ENCODE peak calls at places on chromosomes 4 and X, in nine cellular contexts. One of them, this sample, is unnamed.

GRCh38 chrX:39161856-39162255 is 360.6 kb downstream of the MID1IP1 start:
- DNase-seq in astrocyte of the spinal cord: no peak
- DNase-seq in choroid plexus epithelial cell: no peak
- DNase-seq in lower leg skin: no peak
- DNase-seq in nephron progenitor cell: no peak
- DNase-seq in fibroblast of mammary gland: no peak
- DNase-seq in left ventricle myocardium inferior: no peak
- DNase-seq in PC-3: no peak
- DNase-seq in GM13977: no peak
- DNase-seq in this sample: no peak

GRCh38 chrX:69362889-69363288 is 141.2 kb upstream of the NALF2 start:
- DNase-seq in lower leg skin: no peak
- DNase-seq in GM13977: no peak
- DNase-seq in left ventricle myocardium inferior: peak
- DNase-seq in fibroblast of mammary gland: peak
- DNase-seq in astrocyte of the spinal cord: no peak
- DNase-seq in nephron progenitor cell: no peak
- DNase-seq in choroid plexus epithelial cell: no peak
- DNase-seq in PC-3: no peak
- DNase-seq in this sample: no peak

GRCh38 chr4:139655116-139655515 is 10.5 kb upstream of the MGST2 start:
- DNase-seq in PC-3: peak
- DNase-seq in GM13977: no peak
- DNase-seq in astrocyte of the spinal cord: peak
- DNase-seq in lower leg skin: no peak
- DNase-seq in choroid plexus epithelial cell: peak
- DNase-seq in fibroblast of mammary gland: peak
- DNase-seq in nephron progenitor cell: no peak
- DNase-seq in left ventricle myocardium inferior: no peak
- DNase-seq in this sample: no peak

GRCh38 chr4:39913466-39913865 is 64.2 kb downstream of the PDS5A start:
- DNase-seq in left ventricle myocardium inferior: no peak
- DNase-seq in PC-3: no peak
- DNase-seq in fibroblast of mammary gland: no peak
- DNase-seq in GM13977: no peak
- DNase-seq in nephron progenitor cell: no peak
- DNase-seq in lower leg skin: no peak
- DNase-seq in choroid plexus epithelial cell: no peak
- DNase-seq in astrocyte of the spinal cord: no peak
- DNase-seq in this sample: no peak

GRCh38 chr4:71711985-71712348 is 71.9 kb downstream of the GC start:
- DNase-seq in astrocyte of the spinal cord: peak
- DNase-seq in lower leg skin: no peak
- DNase-seq in left ventricle myocardium inferior: no peak
- DNase-seq in PC-3: no peak
- DNase-seq in nephron progenitor cell: no peak
- DNase-seq in choroid plexus epithelial cell: no peak
- DNase-seq in fibroblast of mammary gland: no peak
- DNase-seq in GM13977: no peak
- DNase-seq in this sample: no peak

GRCh38 chr4:145808848-145809512 is 129.0 kb downstream of the C4orf51 start:
- DNase-seq in fibroblast of mammary gland: no peak
- DNase-seq in astrocyte of the spinal cord: no peak
- DNase-seq in left ventricle myocardium inferior: no peak
- DNase-seq in lower leg skin: no peak
- DNase-seq in PC-3: no peak
- DNase-seq in choroid plexus epithelial cell: no peak
- DNase-seq in nephron progenitor cell: no peak
- DNase-seq in GM13977: peak
- DNase-seq in this sample: no peak

GRCh38 chrX:70171636-70172035 is 5.6 kb upstream of the DGAT2L6 start:
- DNase-seq in lower leg skin: no peak
- DNase-seq in choroid plexus epithelial cell: no peak
- DNase-seq in fibroblast of mammary gland: peak
- DNase-seq in astrocyte of the spinal cord: no peak
- DNase-seq in nephron progenitor cell: no peak
- DNase-seq in left ventricle myocardium inferior: no peak
- DNase-seq in PC-3: peak
- DNase-seq in GM13977: no peak
- DNase-seq in this sample: no peak

GRCh38 chrX:123083924-123084323 is 100.2 kb upstream of the GRIA3 start:
- DNase-seq in astrocyte of the spinal cord: peak
- DNase-seq in nephron progenitor cell: no peak
- DNase-seq in left ventricle myocardium inferior: no peak
- DNase-seq in lower leg skin: no peak
- DNase-seq in GM13977: no peak
- DNase-seq in PC-3: peak
- DNase-seq in fibroblast of mammary gland: peak
- DNase-seq in choroid plexus epithelial cell: peak
- DNase-seq in this sample: no peak

GRCh38 chr4:123699823-123700822 is 303.5 kb downstream of the SPRY1 start:
- DNase-seq in nephron progenitor cell: no peak
- DNase-seq in left ventricle myocardium inferior: no peak
- DNase-seq in fibroblast of mammary gland: peak
- DNase-seq in PC-3: peak
- DNase-seq in lower leg skin: no peak
- DNase-seq in choroid plexus epithelial cell: peak
- DNase-seq in astrocyte of the spinal cord: peak
- DNase-seq in GM13977: no peak
- DNase-seq in this sample: peak

GRCh38 chrX:7168366-7168765 is 20.4 kb upstream of the PUDP start:
- DNase-seq in fibroblast of mammary gland: no peak
- DNase-seq in choroid plexus epithelial cell: no peak
- DNase-seq in GM13977: no peak
- DNase-seq in lower leg skin: no peak
- DNase-seq in PC-3: no peak
- DNase-seq in left ventricle myocardium inferior: no peak
- DNase-seq in nephron progenitor cell: no peak
- DNase-seq in astrocyte of the spinal cord: no peak
- DNase-seq in this sample: no peak

GRCh38 chrX:7159132-7159861 is 11.3 kb upstream of the PUDP start:
- DNase-seq in GM13977: no peak
- DNase-seq in lower leg skin: peak
- DNase-seq in choroid plexus epithelial cell: peak
- DNase-seq in fibroblast of mammary gland: peak
- DNase-seq in astrocyte of the spinal cord: peak
- DNase-seq in nephron progenitor cell: no peak
- DNase-seq in PC-3: peak
- DNase-seq in left ventricle myocardium inferior: no peak
- DNase-seq in this sample: no peak

GRCh38 chrX:7169627-7170026 is 21.7 kb upstream of the PUDP start:
- DNase-seq in choroid plexus epithelial cell: no peak
- DNase-seq in PC-3: no peak
- DNase-seq in lower leg skin: peak
- DNase-seq in left ventricle myocardium inferior: no peak
- DNase-seq in nephron progenitor cell: no peak
- DNase-seq in GM13977: no peak
- DNase-seq in fibroblast of mammary gland: no peak
- DNase-seq in astrocyte of the spinal cord: no peak
- DNase-seq in this sample: no peak

GRCh38 chrX:7163146-7163677 is 15.3 kb upstream of the PUDP start:
- DNase-seq in fibroblast of mammary gland: peak
- DNase-seq in PC-3: no peak
- DNase-seq in lower leg skin: no peak
- DNase-seq in astrocyte of the spinal cord: no peak
- DNase-seq in left ventricle myocardium inferior: no peak
- DNase-seq in nephron progenitor cell: no peak
- DNase-seq in choroid plexus epithelial cell: no peak
- DNase-seq in GM13977: no peak
- DNase-seq in this sample: no peak

DNA sequence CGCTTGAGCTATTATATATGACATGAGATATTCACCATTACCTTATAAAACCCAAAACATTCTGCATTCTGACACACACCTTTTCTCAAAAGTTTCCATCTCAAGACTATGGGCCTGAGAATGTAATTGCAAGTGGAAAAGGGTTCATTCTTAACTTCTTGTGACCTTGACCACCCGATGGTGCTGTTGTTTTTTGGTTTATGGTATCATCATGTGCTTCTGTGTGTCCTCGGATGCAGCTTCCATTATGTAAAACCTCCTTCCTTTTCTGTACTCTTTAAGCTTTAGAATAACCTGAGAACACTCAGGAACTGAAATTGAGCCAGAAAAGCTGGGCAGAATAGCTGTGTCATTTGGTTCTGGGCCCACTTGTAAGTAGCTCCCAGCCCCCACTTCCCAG is 16.2 kb upstream of the PUDP start:
- DNase-seq in PC-3: no peak
- DNase-seq in nephron progenitor cell: no peak
- DNase-seq in lower leg skin: no peak
- DNase-seq in left ventricle myocardium inferior: no peak
- DNase-seq in GM13977: no peak
- DNase-seq in astrocyte of the spinal cord: no peak
- DNase-seq in fibroblast of mammary gland: no peak
- DNase-seq in choroid plexus epithelial cell: no peak
- DNase-seq in this sample: no peak
- TF ChIP-seq CTCF in PC-3: no peak
- TF ChIP-seq CTCF in nephron progenitor cell: no peak
- TF ChIP-seq CTCF in lower leg skin: no peak
- TF ChIP-seq CTCF in left ventricle myocardium inferior: no peak
- TF ChIP-seq CTCF in GM13977: no peak
- TF ChIP-seq CTCF in astrocyte of the spinal cord: no peak
- TF ChIP-seq CTCF in fibroblast of mammary gland: no peak
- TF ChIP-seq CTCF in choroid plexus epithelial cell: no peak
- TF ChIP-seq CTCF in this sample: no peak

DNA sequence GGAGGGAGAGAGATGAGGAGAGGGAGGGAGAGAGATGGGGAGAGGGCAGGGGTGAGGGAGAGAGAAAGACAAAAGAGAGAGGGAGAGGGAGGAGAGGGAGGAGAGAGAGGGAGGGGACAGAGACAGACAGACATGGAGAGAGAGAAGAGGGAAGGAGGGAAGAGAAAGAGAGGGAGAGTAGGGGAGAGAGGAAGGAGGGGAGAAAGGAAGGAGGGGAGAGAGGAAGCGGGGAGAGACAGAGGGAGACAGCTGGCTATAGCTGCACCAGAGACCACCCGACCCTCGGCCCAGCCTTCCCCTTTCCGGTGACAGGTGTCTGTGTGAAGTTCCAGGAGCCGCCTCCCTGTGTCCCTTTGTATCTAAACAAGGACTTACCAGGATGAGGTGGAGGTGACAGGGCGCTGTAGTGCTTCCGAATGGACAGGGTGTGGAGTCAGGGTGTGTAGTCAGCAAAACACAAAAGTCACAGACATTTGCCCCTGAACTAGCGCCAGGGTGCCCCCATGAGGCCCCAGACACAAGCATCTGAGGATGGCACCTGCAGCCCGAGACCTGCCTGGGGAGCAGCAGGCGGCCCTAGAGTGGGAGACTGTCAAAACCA is 68.8 kb downstream of the ADRA2C start:
- DNase-seq in choroid plexus epithelial cell: no peak
- DNase-seq in fibroblast of mammary gland: no peak
- DNase-seq in GM13977: no peak
- DNase-seq in PC-3: no peak
- DNase-seq in nephron progenitor cell: no peak
- DNase-seq in astrocyte of the spinal cord: no peak
- DNase-seq in lower leg skin: no peak
- DNase-seq in left ventricle myocardium inferior: no peak
- DNase-seq in this sample: no peak
- TF ChIP-seq CTCF in choroid plexus epithelial cell: no peak
- TF ChIP-seq CTCF in fibroblast of mammary gland: no peak
- TF ChIP-seq CTCF in GM13977: no peak
- TF ChIP-seq CTCF in PC-3: no peak
- TF ChIP-seq CTCF in nephron progenitor cell: no peak
- TF ChIP-seq CTCF in astrocyte of the spinal cord: no peak
- TF ChIP-seq CTCF in lower leg skin: no peak
- TF ChIP-seq CTCF in left ventricle myocardium inferior: no peak
- TF ChIP-seq CTCF in this sample: no peak

GRCh38 chr4:162131256-162131655 is 32.5 kb downstream of the FSTL5 start:
- DNase-seq in lower leg skin: no peak
- DNase-seq in choroid plexus epithelial cell: peak
- DNase-seq in PC-3: peak
- DNase-seq in GM13977: no peak
- DNase-seq in left ventricle myocardium inferior: no peak
- DNase-seq in astrocyte of the spinal cord: no peak
- DNase-seq in fibroblast of mammary gland: no peak
- DNase-seq in nephron progenitor cell: no peak
- DNase-seq in this sample: no peak
- TF ChIP-seq CTCF in lower leg skin: no peak
- TF ChIP-seq CTCF in choroid plexus epithelial cell: peak
- TF ChIP-seq CTCF in PC-3: peak
- TF ChIP-seq CTCF in GM13977: no peak
- TF ChIP-seq CTCF in left ventricle myocardium inferior: no peak
- TF ChIP-seq CTCF in astrocyte of the spinal cord: peak
- TF ChIP-seq CTCF in fibroblast of mammary gland: no peak
- TF ChIP-seq CTCF in nephron progenitor cell: peak
- TF ChIP-seq CTCF in this sample: peak

GRCh38 chrX:103685396-103685795 is 1.1 kb downstream of the MORF4L2 start:
- DNase-seq in nephron progenitor cell: no peak
- DNase-seq in GM13977: no peak
- DNase-seq in choroid plexus epithelial cell: peak
- DNase-seq in PC-3: no peak
- DNase-seq in left ventricle myocardium inferior: no peak
- DNase-seq in lower leg skin: no peak
- DNase-seq in astrocyte of the spinal cord: peak
- DNase-seq in fibroblast of mammary gland: peak
- DNase-seq in this sample: no peak

GRCh38 chrX:103687696-103688191 is 1.2 kb upstream of the MORF4L2 start:
- DNase-seq in PC-3: peak
- DNase-seq in left ventricle myocardium inferior: peak
- DNase-seq in GM13977: peak
- DNase-seq in astrocyte of the spinal cord: peak
- DNase-seq in nephron progenitor cell: peak
- DNase-seq in lower leg skin: peak
- DNase-seq in choroid plexus epithelial cell: peak
- DNase-seq in fibroblast of mammary gland: peak
- DNase-seq in this sample: peak

GRCh38 chrX:103686199-103687072 is at the start of gene MORF4L2:
- DNase-seq in fibroblast of mammary gland: peak
- DNase-seq in left ventricle myocardium inferior: peak
- DNase-seq in PC-3: peak
- DNase-seq in lower leg skin: peak
- DNase-seq in GM13977: peak
- DNase-seq in astrocyte of the spinal cord: peak
- DNase-seq in nephron progenitor cell: peak
- DNase-seq in choroid plexus epithelial cell: peak
- DNase-seq in this sample: peak

GRCh38 chrX:103688949-103689348 is 2.5 kb upstream of the MORF4L2 start:
- DNase-seq in nephron progenitor cell: no peak
- DNase-seq in PC-3: peak
- DNase-seq in choroid plexus epithelial cell: peak
- DNase-seq in lower leg skin: no peak
- DNase-seq in fibroblast of mammary gland: peak
- DNase-seq in GM13977: peak
- DNase-seq in astrocyte of the spinal cord: peak
- DNase-seq in left ventricle myocardium inferior: no peak
- DNase-seq in this sample: no peak

DNA sequence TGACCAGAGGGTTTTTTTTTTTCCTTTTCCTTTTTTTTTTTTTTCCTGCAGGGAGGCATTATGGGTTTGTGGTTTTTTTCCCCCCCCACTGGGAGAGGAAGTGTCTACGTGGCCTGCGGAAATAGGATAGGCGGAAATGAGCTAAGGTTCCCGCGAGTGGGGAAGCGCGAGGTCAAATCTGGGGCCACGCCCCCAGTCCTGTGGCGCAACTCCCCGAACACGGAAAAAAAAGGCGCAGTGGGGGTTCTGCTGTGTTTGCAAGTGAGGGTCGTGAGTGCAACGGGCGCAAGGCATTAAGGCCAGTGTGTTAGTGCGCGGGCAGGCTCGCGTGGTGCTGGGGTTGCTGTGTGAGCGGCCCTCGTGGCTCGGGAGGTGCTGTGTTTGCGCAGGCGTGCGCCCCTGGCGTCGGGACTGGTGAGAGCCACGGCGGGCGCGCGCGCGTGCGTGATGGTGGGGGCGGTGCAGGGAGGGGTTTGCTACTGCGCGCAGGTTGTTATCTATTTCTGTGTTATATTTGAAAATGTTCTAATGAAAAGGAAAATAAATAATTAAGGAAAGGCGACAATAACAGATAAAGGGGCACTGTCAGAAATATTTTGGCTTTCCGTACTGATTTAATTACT is 685 bp upstream of the MORF4L2 start:
- DNase-seq in fibroblast of mammary gland: no peak
- DNase-seq in PC-3: peak
- DNase-seq in left ventricle myocardium inferior: peak
- DNase-seq in choroid plexus epithelial cell: peak
- DNase-seq in astrocyte of the spinal cord: no peak
- DNase-seq in GM13977: peak
- DNase-seq in nephron progenitor cell: peak
- DNase-seq in lower leg skin: peak
- DNase-seq in this sample: peak
- TF ChIP-seq CTCF in fibroblast of mammary gland: peak
- TF ChIP-seq CTCF in PC-3: no peak
- TF ChIP-seq CTCF in left ventricle myocardium inferior: peak
- TF ChIP-seq CTCF in choroid plexus epithelial cell: peak
- TF ChIP-seq CTCF in astrocyte of the spinal cord: peak
- TF ChIP-seq CTCF in GM13977: peak
- TF ChIP-seq CTCF in nephron progenitor cell: no peak
- TF ChIP-seq CTCF in lower leg skin: no peak
- TF ChIP-seq CTCF in this sample: peak

This sample was measured in neural crest cell.